ENCODE peak calls at places on chromosomes 12 and 14, in ten cellular contexts. Y is prostate gland, B is PC-9, O is MM.1S, Q is IMR-90, Z is fibroblast of lung, M is transverse colon, J is RWPE2, G is breast epithelium, L is OCI-LY7. C is an unnamed sample.

GRCh38 chr12:103774977-103775560 is 66.0 kb downstream of the NT5DC3 start:
- DNase-seq in M (no peak), Y (no peak), B (no peak), Z (no peak), L (no peak), Q (no peak), J (no peak), G (no peak), O (no peak), C (no peak)

GRCh38 chr12:57899010-57899662 is 42.2 kb upstream of the ATP23 start:
- DNase-seq in O (peak; percentile 94), M (peak; percentile 73), L (peak; percentile 86), G (peak; percentile 62), B (peak; percentile 38), Y (peak; percentile 51), Q (peak; percentile 81), Z (peak; percentile 54), J (no peak), C (peak; percentile 65)

GRCh38 chr12:105067511-105068031 is 16.7 kb downstream of the ALDH1L2 start:
- DNase-seq in Q (peak; percentile 85), L (no peak), Z (peak; percentile 57), O (no peak), B (no peak), Y (no peak), J (no peak), M (no peak), G (no peak), C (no peak)

GRCh38 chr12:25585021-25585523 is 32.0 kb upstream of the LMNTD1 start:
- DNase-seq in L (no peak), Y (peak; percentile 79), J (no peak), Z (peak; percentile 83), O (no peak), Q (peak; percentile 17), G (no peak), B (no peak), M (no peak), C (peak; percentile 30)

GRCh38 chr12:29389295-29389919 is 8.4 kb upstream of the ERGIC2 start:
- DNase-seq in M (no peak), J (no peak), B (no peak), O (no peak), G (no peak), L (no peak), Q (no peak), Z (no peak), Y (no peak), C (no peak)

GRCh38 chr14:101098641-101099040 is 195.1 kb upstream of the RTL1 start:
- DNase-seq in Q (no peak), Y (no peak), B (no peak), G (no peak), Z (no peak), L (no peak), M (no peak), J (no peak), O (no peak), C (no peak)

GRCh38 chr12:95963104-95963503 is 20.0 kb downstream of the AMDHD1 start:
- DNase-seq in L (peak; percentile 33), G (no peak), B (no peak), Y (no peak), Q (no peak), M (no peak), Z (no peak), O (no peak), J (no peak), C (no peak)

GRCh38 chr12:107511292-107511691 is 174.3 kb upstream of the PWP1 start:
- DNase-seq in G (no peak), Z (peak; percentile 8), Y (no peak), J (no peak), M (no peak), L (no peak), B (no peak), O (no peak), Q (peak; percentile 38), C (no peak)

GRCh38 chr14:101078892-101079221 is 175.3 kb upstream of the RTL1 start:
- DNase-seq in G (no peak), Y (no peak), B (no peak), M (peak; percentile 3), J (no peak), Q (no peak), Z (no peak), O (no peak), L (no peak), C (no peak)

GRCh38 chr12:121330692-121331091 is 21.5 kb downstream of the ANAPC5 start:
- DNase-seq in O (no peak), Z (no peak), M (no peak), G (no peak), L (no peak), Q (no peak), B (no peak), J (no peak), Y (no peak), C (no peak)

GRCh38 chr12:46264057-46264456 is 4.8 kb downstream of the SLC38A1 start:
- DNase-seq in G (no peak), Q (peak; percentile 73), O (no peak), J (no peak), Y (no peak), Z (peak; percentile 40), M (no peak), L (no peak), B (no peak), C (no peak)

GRCh38 chr12:46265102-46265501 is 3.7 kb downstream of the SLC38A1 start:
- DNase-seq in Y (no peak), M (no peak), L (no peak), O (no peak), J (no peak), Q (no peak), Z (no peak), G (no peak), B (no peak), C (no peak)

GRCh38 chr12:46261658-46262057 is 7.2 kb downstream of the SLC38A1 start:
- DNase-seq in Y (no peak), B (peak; percentile 35), L (no peak), M (no peak), G (no peak), O (no peak), Q (no peak), Z (no peak), J (no peak), C (no peak)

GRCh38 chr12:46265734-46266133 is 3.1 kb downstream of the SLC38A1 start:
- DNase-seq in G (no peak), B (no peak), O (no peak), Y (no peak), Z (no peak), L (no peak), M (no peak), J (no peak), Q (no peak), C (no peak)

DNA sequence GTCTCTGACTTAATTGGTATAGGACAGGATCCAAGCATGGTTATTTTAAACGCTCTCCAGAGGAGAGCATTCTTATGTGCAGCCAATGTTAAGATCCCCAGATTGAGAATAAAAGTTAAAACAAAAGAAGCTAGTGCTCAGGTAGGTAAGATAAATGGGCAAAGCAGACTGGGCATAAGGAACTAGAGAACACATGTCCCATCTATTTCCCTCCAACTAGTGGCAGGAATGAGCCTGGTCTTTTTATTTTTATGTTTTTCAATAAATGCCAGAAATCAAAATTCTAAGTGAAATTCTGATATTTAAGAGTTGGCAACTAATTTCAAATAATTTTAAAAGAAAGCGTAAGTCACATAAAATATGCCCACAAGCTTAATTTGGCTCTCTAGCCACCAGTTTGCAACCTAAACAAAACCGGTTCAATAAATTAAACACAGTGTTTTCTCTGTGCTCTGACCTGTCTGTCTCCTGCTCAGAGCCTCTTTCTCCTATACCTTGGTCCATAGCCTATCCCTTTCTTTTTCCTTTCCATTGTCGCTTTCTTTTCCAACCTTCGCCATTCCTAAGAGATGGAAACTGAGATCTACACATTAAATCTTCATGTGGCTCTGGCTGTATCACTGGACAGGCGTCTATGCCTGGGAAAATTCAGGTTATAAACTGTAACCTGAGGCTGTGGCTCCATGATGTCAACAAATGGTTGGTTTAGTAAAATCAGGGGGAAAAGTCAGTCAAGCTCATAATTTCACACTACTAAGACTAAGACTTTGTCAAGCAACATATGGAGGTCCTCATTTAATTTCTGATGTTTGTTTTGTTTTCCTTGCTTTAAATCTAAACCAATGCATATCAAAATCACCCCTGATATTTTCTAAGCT is 5.5 kb downstream of the SLC38A1 start:
- DNase-seq in J (no peak), L (no peak), G (no peak), O (no peak), M (no peak), Q (no peak), B (no peak), Z (peak; percentile 6), Y (no peak), C (no peak)
- TF ChIP-seq CTCF in J (peak; percentile 15), L (peak; percentile 22), G (peak; percentile 25), O (no peak), M (peak; percentile 9), Q (peak; percentile 29), B (peak; percentile 52), Z (peak; percentile 9), Y (no peak), C (no peak)

GRCh38 chr12:49647827-49648721 is 24.7 kb downstream of the PRPF40B start:
- DNase-seq in M (no peak), Y (no peak), B (no peak), Q (no peak), J (no peak), G (no peak), L (no peak), Z (peak; percentile 35), O (peak; percentile 74), C (no peak)
- H3K27ac ChIP-seq in M (peak overlapping the region; percentile 34), Y (no peak overlapping the region), B (no peak overlapping the region), Q (no peak overlapping the region), J (no peak overlapping the region), G (peak overlapping the region; percentile 55), L (no peak overlapping the region), Z (no peak overlapping the region), O (peak overlapping the region; percentile 18), C (peak overlapping the region; percentile 79)

GRCh38 chr12:14960548-14961465 is 594 bp downstream of the ARHGDIB start:
- DNase-seq in G (no peak), L (peak; percentile 42), Q (peak; percentile 36), M (peak; percentile 21), Y (no peak), B (peak; percentile 84), Z (no peak), J (peak; percentile 53), O (peak; percentile 41), C (peak; percentile 58)
- H3K4me1 ChIP-seq in G (no peaks in the 10 kb centered on the region), L (peaks cover 53% of the 10 kb centered on the region), Q (peaks cover 3% of the 10 kb centered on the region), M (peaks cover 12% of the 10 kb centered on the region), Y (peaks cover 2% of the 10 kb centered on the region), B (peaks cover 53% of the 10 kb centered on the region), Z (peaks cover 5% of the 10 kb centered on the region), J (peaks cover 10% of the 10 kb centered on the region), O (peaks cover 40% of the 10 kb centered on the region), C (peaks cover 36% of the 10 kb centered on the region)

GRCh38 chr12:22802883-22803640 is 178.1 kb downstream of the ETNK1 start:
- DNase-seq in G (no peak), O (no peak), L (no peak), M (no peak), B (no peak), Z (no peak), Q (no peak), J (no peak), Y (no peak), C (no peak)

GRCh38 chr12:22800332-22800731 is 175.4 kb downstream of the ETNK1 start:
- DNase-seq in Z (no peak), G (no peak), M (no peak), L (no peak), O (no peak), Q (no peak), Y (no peak), B (no peak), J (no peak), C (no peak)

DNA sequence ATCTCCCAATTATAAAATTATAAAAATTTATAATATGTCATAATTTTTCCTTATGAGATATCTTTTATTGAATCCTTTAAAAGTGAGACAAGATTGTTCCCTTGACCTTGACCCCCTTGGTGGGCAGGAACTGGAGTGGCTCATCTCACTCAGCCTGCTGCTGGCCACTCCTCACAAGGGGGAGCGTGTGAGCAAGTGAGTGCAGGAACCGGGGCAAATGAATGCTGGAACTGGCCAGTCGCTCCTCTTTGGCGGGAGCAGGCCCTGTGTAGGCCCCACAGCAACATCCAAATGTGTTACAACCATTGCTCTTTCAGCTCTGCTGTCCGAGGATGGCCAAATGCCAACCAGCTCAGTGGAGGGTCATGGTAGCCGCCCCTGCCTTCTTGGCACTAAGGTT is 178.8 kb downstream of the ETNK1 start:
- DNase-seq in O (no peak), J (no peak), Q (no peak), B (no peak), L (no peak), M (no peak), Z (no peak), G (no peak), Y (no peak), C (no peak)
- TF ChIP-seq CTCF in O (no peak), J (no peak), Q (no peak), B (no peak), L (no peak), M (no peak), Z (no peak), G (no peak), Y (no peak), C (no peak)